ENCODE peak calls at places on chromosomes 2 and 18, in seven cellular contexts. H is K562, F is HCT116, G is H1, S is HepG2, U is endothelial cell of umbilical vein, X is GM12878. E is an unnamed sample.

GRCh38 chr2:106144621-106145331 is 49.3 kb downstream of the UXS1 start:
- DNase-seq in U (no peak), X (no peak), G (no peak), F (no peak), H (no peak), S (no peak), E (no peak)

GRCh38 chr18:21740724-21741510 is at the start of gene MIB1:
- DNase-seq in S (no peak), H (peak; percentile 71), U (no peak), X (peak; percentile 83), F (peak; percentile 89), G (no peak), E (no peak)

GRCh38 chr2:60934153-60934722 is 52.9 kb downstream of the REL start:
- DNase-seq in U (no peak), G (no peak), F (no peak), X (no peak), S (no peak), H (no peak), E (no peak)

GRCh38 chr2:9753665-9754531 is 89.4 kb upstream of the TAF1B start:
- DNase-seq in S (no peak), X (no peak), F (no peak), U (no peak), H (peak; percentile 76), G (no peak), E (no peak)

GRCh38 chr2:233186851-233187250 is 64.6 kb upstream of the ATG16L1 start:
- DNase-seq in H (no peak), X (no peak), G (no peak), U (no peak), F (no peak), S (no peak), E (no peak)

GRCh38 chr18:79567481-79568147 is 112.0 kb upstream of the CTDP1 start:
- DNase-seq in S (no peak), F (no peak), H (no peak), G (peak; percentile 53), U (peak; percentile 80), X (no peak), E (no peak)

GRCh38 chr2:19178175-19178574 is 180.2 kb downstream of the OSR1 start:
- DNase-seq in H (no peak), G (no peak), X (no peak), F (no peak), U (no peak), S (no peak), E (no peak)

GRCh38 chr2:164595031-164595430 is 26.3 kb downstream of the GRB14 start:
- DNase-seq in X (no peak), S (no peak), G (no peak), U (no peak), H (no peak), F (no peak), E (no peak)

GRCh38 chr2:119821266-119821665 is 61.5 kb downstream of the PTPN4 start:
- DNase-seq in U (peak; percentile 57), S (no peak), G (no peak), H (no peak), X (no peak), F (no peak), E (no peak)

GRCh38 chr18:78677483-78678317 is 301.9 kb upstream of the SALL3 start:
- DNase-seq in H (no peak), F (no peak), X (no peak), G (no peak), S (no peak), U (no peak), E (no peak)

GRCh38 chr2:233455491-233455890 is 101.2 kb downstream of the DGKD start:
- DNase-seq in F (no peak), G (no peak), X (no peak), H (no peak), S (no peak), U (no peak), E (no peak)

GRCh38 chr2:232621186-232621585 is 12.2 kb upstream of the EFHD1 start:
- DNase-seq in G (no peak), S (no peak), H (no peak), U (no peak), F (no peak), X (no peak), E (no peak)

GRCh38 chr2:101736861-101737291 is 39.4 kb downstream of the MAP4K4 start:
- DNase-seq in U (peak; percentile 62), F (no peak), X (no peak), S (no peak), H (no peak), G (no peak), E (no peak)

GRCh38 chr2:232871835-232872736 is 2.0 kb downstream of the SNORC start:
- DNase-seq in X (no peak), G (no peak), F (no peak), H (no peak), U (no peak), S (peak; percentile 89), E (no peak)

GRCh38 chr2:165414187-165414586 is 55.3 kb upstream of the CSRNP3 start:
- DNase-seq in S (no peak), G (no peak), U (no peak), F (no peak), H (no peak), X (no peak), E (no peak)

GRCh38 chr2:137952586-137953129 is 11.6 kb upstream of the HNMT start:
- DNase-seq in G (no peak), S (no peak), H (no peak), F (no peak), U (no peak), X (peak; percentile 43), E (no peak)

GRCh38 chr2:217774232-217774631 is 228.6 kb downstream of the TNS1 start:
- DNase-seq in F (no peak), H (no peak), U (no peak), S (no peak), X (no peak), G (no peak), E (no peak)

GRCh38 chr2:9897331-9897737 is 54.1 kb downstream of the TAF1B start:
- DNase-seq in F (peak; percentile 65), G (no peak), H (no peak), X (peak; percentile 19), S (no peak), U (peak; percentile 84), E (no peak)

GRCh38 chr18:24346254-24346653 is 51.4 kb downstream of the OSBPL1A start:
- DNase-seq in S (no peak), H (no peak), G (no peak), X (no peak), F (no peak), U (no peak), E (no peak)

GRCh38 chr2:234146087-234146826 is 95.8 kb downstream of the SPP2 start:
- DNase-seq in S (no peak), X (no peak), U (peak; percentile 78), G (no peak), H (no peak), F (no peak), E (no peak)

GRCh38 chr2:33365264-33365663 is 111.2 kb upstream of the RASGRP3 start:
- DNase-seq in H (no peak), U (no peak), G (no peak), X (no peak), F (no peak), S (no peak), E (no peak)

GRCh38 chr2:33363599-33364300 is 112.7 kb upstream of the RASGRP3 start:
- DNase-seq in X (no peak), G (no peak), S (no peak), H (no peak), F (no peak), U (peak; percentile 53), E (no peak)

GRCh38 chr2:33371304-33372090 is 105.0 kb upstream of the RASGRP3 start:
- DNase-seq in H (no peak), U (no peak), S (no peak), F (no peak), G (no peak), X (no peak), E (no peak)

GRCh38 chr2:33370886-33371285 is 105.6 kb upstream of the RASGRP3 start:
- DNase-seq in H (no peak), G (no peak), S (no peak), X (no peak), U (no peak), F (no peak), E (no peak)

DNA sequence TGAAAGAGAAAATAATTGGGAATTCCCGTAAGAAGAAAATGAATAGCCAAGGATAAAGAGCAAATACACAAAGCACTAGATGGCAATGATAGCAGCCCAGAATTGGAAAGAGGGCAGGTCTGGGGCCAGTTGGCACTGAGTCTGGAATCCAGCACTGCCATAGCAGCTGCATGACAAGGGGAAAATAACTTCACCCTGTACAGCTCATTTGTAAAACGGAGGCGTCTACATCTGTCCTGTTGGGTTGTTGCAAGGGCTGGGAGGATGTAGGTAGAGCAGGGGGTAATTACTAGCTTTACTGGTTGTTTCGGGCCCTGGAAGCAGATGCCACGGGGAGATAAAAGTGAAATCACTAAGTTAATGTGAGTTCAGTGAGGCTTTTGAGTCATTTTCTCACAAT is 110.0 kb upstream of the RASGRP3 start:
- DNase-seq in G (no peak), U (peak; percentile 97), S (no peak), H (no peak), F (no peak), X (no peak), E (no peak)
- TF ChIP-seq POLR2AphosphoS5 in G (no peak), U (no peak), S (no peak), H (no peak), F (no peak), X (no peak), E (no peak)

DNA sequence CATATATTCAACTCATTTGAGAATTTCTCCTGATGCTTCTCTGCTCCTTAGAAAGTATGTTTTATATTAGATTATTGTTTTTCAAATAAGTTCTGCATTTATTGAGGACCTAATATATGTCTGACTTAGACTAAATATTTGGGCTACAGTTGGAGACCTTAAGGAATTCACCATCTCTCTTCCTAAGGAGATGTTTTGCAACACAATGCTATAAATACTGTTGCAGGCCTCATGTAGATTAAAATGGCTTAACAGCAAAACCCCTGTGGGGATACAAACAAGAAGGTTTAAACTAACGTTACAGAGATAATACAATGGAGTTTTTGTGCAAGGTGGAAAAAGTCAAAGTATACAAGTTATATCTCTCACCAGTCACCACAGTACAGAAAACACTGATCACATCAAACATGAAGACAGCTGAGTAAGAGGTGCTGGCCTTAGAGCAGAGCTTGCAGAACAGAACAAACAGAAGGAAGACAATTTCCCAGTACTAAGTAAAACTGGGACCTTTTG is 20.1 kb upstream of the BMPR2 start:
- DNase-seq in G (no peak), U (no peak), H (no peak), X (no peak), S (no peak), F (no peak), E (no peak)
- H3K9me3 ChIP-seq in G (no peaks in the 10 kb centered on the region), U (no peaks in the 10 kb centered on the region), H (no peaks in the 10 kb centered on the region), X (no peaks in the 10 kb centered on the region), S (no peaks in the 10 kb centered on the region), F (no peaks in the 10 kb centered on the region), E (no peaks in the 10 kb centered on the region)

GRCh38 chr2:5691659-5692529 is at the start of gene SOX11:
- DNase-seq in G (peak; percentile 74), U (no peak), F (no peak), X (no peak), H (no peak), S (no peak), E (peak; percentile 74)
- TF ChIP-seq EZH2 in G (no peak), U (no peak), F (no peak), X (no peak), H (no peak), S (no peak), E (no peak)

DNA sequence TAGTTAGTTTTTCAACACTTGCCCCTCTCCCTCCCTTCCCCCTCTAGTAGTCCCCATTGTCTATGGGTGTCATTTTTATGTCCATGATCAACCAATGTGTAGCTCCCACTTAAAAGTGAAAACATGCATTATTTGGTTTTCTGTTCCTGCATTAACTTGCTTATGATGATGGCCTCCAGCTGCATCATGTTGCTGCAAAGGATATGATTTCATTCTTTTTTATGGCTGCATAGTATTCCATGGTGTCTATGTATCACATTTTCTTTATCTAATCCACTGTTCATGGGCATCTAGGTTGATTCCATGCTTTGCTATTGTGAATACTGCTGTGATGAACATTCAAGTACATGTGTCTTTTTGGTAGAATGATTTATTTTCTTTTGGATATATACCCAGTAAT is 70.5 kb downstream of the PDE11A start:
- DNase-seq in X (no peak), S (no peak), F (no peak), H (no peak), U (no peak), G (no peak), E (no peak)
- TF ChIP-seq POLR2AphosphoS5 in X (no peak), S (no peak), F (no peak), H (no peak), U (no peak), G (no peak), E (no peak)

E was measured in SK-N-MC.